ENCODE peak calls at places on chromosomes 11 and 22, in five cellular contexts. B is glutamatergic neuron, A is astrocyte of the cerebellum, E is MCF 10A, Y is coronary artery. P is an unnamed sample.
A peak's percentile ranks its signal among the peaks of the same experiment; 100 is the strongest.

GRCh38 chr11:35579557-35580396 is 38.5 kb upstream of the FJX1 start:
- DNase-seq in B (no peak), A (peak; percentile 70), E (peak; percentile 87), Y (no peak), P (no peak)

GRCh38 chr11:605286-606129 is 10.2 kb downstream of the IRF7 start:
- DNase-seq in B (no peak), A (no peak), E (no peak), Y (no peak), P (no peak)

GRCh38 chr11:99069831-99070444 is 49.2 kb downstream of the CNTN5 start:
- DNase-seq in B (peak; percentile 18), A (peak; percentile 2), E (no peak), Y (no peak), P (no peak)

GRCh38 chr11:78995166-78995565 is 420.5 kb upstream of the NARS2 start:
- DNase-seq in B (no peak), A (no peak), E (no peak), Y (no peak), P (no peak)

GRCh38 chr11:33160147-33160546 is 1.1 kb downstream of the CSTF3 start:
- DNase-seq in B (no peak), A (no peak), E (peak; percentile 41), Y (no peak), P (no peak)

GRCh38 chr22:40076702-40077645 is 82.2 kb downstream of the FAM83F start:
- DNase-seq in B (no peak), A (no peak), E (no peak), Y (no peak), P (no peak)

GRCh38 chr11:133787379-133788103 is 57.8 kb downstream of the SPATA19 start:
- DNase-seq in B (peak; percentile 66), A (no peak), E (no peak), Y (no peak), P (no peak)

GRCh38 chr11:76280151-76280881 is 74.0 kb upstream of the WNT11 start:
- DNase-seq in B (no peak), A (no peak), E (no peak), Y (no peak), P (no peak)

GRCh38 chr11:81963018-81963417 is 770.6 kb downstream of the FAM181B start:
- DNase-seq in B (no peak), A (no peak), E (peak; percentile 4), Y (no peak), P (no peak)

GRCh38 chr22:22377335-22377734 is 131.2 kb downstream of the ZNF280B start:
- DNase-seq in B (no peak), A (no peak), E (no peak), Y (no peak), P (no peak)

GRCh38 chr22:22378446-22379415 is 129.8 kb downstream of the ZNF280B start:
- DNase-seq in B (no peak), A (no peak), E (no peak), Y (no peak), P (no peak)

GRCh38 chr22:22376352-22376706 is 131.7 kb downstream of the VPREB1 start:
- DNase-seq in B (no peak), A (no peak), E (no peak), Y (no peak), P (no peak)

GRCh38 chr22:22384267-22384666 is 124.3 kb downstream of the ZNF280B start:
- DNase-seq in B (no peak), A (no peak), E (no peak), Y (no peak), P (no peak)

GRCh38 chr22:22380098-22381030 is 128.2 kb downstream of the ZNF280B start:
- DNase-seq in B (peak; percentile 58), A (no peak), E (no peak), Y (no peak), P (no peak)
- TF ChIP-seq CTCF in B (peak; percentile 34), A (no peak), E (no peak), Y (no peak), P (no peak)

GRCh38 chr11:29844701-29845379 is 172.0 kb downstream of the KCNA4 start:
- DNase-seq in B (no peak), A (no peak), E (no peak), Y (no peak), P (no peak)
- TF ChIP-seq CTCF in B (no peak), A (no peak), E (no peak), Y (no peak), P (no peak)

GRCh38 chr11:117930668-117931330 is 1.6 kb upstream of the TMPRSS13 start:
- DNase-seq in B (no peak), A (no peak), E (no peak), Y (no peak), P (no peak)

GRCh38 chr11:117927926-117928325 is 1.3 kb downstream of the TMPRSS13 start:
- DNase-seq in B (no peak), A (no peak), E (no peak), Y (no peak), P (no peak)

GRCh38 chr11:117930208-117930570 is 987 bp upstream of the TMPRSS13 start:
- DNase-seq in B (no peak), A (no peak), E (no peak), Y (no peak), P (no peak)

GRCh38 chr11:117929568-117930207 is 486 bp upstream of the TMPRSS13 start:
- DNase-seq in B (no peak), A (no peak), E (no peak), Y (no peak), P (no peak)

DNA sequence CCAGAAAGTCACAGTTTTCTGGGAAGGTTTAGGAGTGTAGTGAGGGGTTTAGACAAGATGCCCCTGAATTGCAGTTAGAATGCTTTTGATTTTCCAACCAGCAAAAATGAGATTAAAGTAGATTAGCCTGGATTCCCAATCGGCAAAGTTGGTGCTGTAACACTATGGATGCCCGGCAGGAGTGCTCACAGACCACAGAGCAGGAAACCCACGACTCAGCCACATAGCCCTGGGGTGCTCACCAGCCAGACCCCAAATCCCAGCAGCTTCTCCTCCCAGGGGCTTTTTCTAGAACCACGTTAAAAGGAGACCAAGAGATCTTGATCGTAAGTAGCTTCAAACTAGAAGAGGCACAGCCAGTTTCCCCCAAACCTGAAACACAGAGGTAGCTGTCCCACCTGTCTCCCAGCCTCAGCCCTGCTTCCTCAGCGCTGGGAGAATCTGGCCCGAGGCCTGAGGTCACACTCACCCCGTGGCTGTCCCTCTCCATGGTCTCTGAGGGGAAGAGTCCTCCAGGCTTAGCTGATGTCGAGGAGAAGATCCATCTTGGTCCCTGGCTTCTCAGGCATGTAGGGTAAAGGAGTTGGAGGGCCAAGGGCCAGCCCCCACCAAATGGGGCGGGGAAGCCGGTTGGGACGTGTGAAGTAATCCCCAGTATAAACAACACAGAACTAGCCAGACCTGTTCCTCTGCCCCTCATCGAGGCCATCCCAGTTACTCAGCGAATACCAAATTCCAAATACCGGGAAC is at the start of gene TMPRSS13:
- DNase-seq in B (no peak), A (no peak), E (no peak), Y (no peak), P (no peak)
- TF ChIP-seq CTCF in B (no peak), A (no peak), E (no peak), Y (no peak), P (peak; percentile 19)

GRCh38 chr11:62603072-62603408 is 1.4 kb upstream of the MTA2 start:
- DNase-seq in B (no peak), A (no peak), E (no peak), Y (no peak), P (no peak)

GRCh38 chr11:62601114-62601363 is 626 bp downstream of the MTA2 start:
- DNase-seq in B (no peak), A (no peak), E (peak; percentile 31), Y (no peak), P (no peak)

GRCh38 chr11:62602141-62603071 is 741 bp upstream of the MTA2 start:
- DNase-seq in B (peak; percentile 66), A (no peak), E (no peak), Y (peak; percentile 87), P (peak; percentile 87)

GRCh38 chr11:62600367-62601113 is 1.1 kb downstream of the MTA2 start:
- DNase-seq in B (no peak), A (no peak), E (peak; percentile 11), Y (no peak), P (no peak)

DNA sequence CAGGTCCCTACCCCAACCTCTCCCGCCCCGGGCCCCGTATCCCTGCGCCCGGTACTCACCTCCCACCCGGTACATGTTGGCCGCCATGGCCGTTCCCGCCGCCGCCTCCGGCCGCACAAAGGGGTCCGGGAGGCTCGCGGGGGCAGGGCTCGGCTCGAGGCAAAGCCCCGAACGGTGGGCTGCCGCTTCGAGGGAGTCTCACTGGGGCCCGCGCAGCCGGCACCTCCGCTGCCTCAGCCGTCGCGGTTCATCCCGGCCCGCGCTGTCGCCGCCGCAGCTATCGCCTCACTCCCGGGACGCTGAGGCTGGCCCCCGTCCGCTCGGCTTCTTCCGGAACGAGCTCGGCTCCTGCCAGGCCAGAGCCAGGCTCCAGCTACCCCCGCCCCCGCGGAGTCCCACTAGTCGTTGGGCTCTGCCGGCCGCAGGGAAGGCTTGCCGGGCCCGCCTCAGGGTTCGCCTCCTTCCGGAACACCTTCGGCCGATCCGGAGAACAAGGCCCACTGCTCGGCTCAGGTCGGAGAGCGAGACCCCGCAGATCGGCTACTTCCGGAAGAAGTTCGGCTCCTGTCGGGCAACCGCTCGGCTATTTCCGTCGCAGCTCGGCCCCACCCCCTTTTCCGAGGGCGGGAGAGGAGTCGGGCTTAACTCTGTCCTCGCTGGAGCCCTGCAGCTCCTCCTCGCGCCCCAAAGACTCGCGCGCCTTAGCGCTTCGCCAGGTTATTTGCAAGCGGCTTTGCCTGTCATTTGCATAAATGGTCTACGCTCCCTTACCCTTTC is at the start of gene MTA2:
- DNase-seq in B (peak; percentile 98), A (peak; percentile 96), E (peak; percentile 98), Y (peak; percentile 99), P (peak; percentile 99)
- TF ChIP-seq CTCF in B (no peak), A (no peak), E (no peak), Y (no peak), P (no peak)

GRCh38 chr11:101428918-101429317 is 154.9 kb downstream of the TRPC6 start:
- DNase-seq in B (no peak), A (peak; percentile 8), E (peak; percentile 57), Y (no peak), P (no peak)
- TF ChIP-seq CTCF in B (no peak), A (peak; percentile 55), E (peak; percentile 47), Y (no peak), P (no peak)

GRCh38 chr11:55701429-55701828 is 39.4 kb downstream of the OR4C6 start:
- DNase-seq in B (no peak), A (no peak), E (no peak), Y (no peak), P (no peak)

DNA sequence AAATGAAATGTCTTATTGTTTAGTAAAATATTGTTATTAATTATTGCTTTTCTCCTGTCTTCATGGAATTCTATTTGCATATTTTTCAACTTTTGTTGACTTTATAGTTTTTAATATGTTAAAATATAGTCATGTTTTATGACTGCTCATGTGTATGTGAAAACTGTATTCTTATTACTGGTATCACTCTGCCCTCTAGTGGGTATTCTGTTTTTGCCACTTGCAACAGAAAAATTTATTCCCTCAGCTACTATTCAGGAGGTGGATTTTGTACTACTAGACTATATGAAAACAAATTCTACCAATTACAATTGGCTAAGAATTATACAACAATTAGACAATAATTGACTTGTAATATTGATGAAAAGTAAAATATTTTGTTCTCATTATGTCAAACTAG is 45.0 kb downstream of the OR4C6 start:
- DNase-seq in B (no peak), A (no peak), E (peak; percentile 42), Y (no peak), P (no peak)
- TF ChIP-seq CTCF in B (peak; percentile 72), A (no peak), E (peak; percentile 58), Y (no peak), P (no peak)

P was measured in suprapubic skin.